ENCODE peak calls at places on chromosome X, in seven cellular contexts. One of them, this sample, is unnamed.

GRCh38 chrX:28889691-28890090 is 302.4 kb downstream of the IL1RAPL1 start:
- DNase-seq in nephron progenitor cell: no peak
- DNase-seq in GM20000: no peak
- DNase-seq in AG09319: no peak
- DNase-seq in CD8-positive, alpha-beta T cell: no peak
- DNase-seq in AG10803: no peak
- DNase-seq in WTC11: no peak
- DNase-seq in this sample: no peak

GRCh38 chrX:55206152-55206941 is 13.8 kb upstream of the PAGE5 start:
- DNase-seq in AG09319: no peak
- DNase-seq in CD8-positive, alpha-beta T cell: no peak
- DNase-seq in AG10803: no peak
- DNase-seq in nephron progenitor cell: no peak
- DNase-seq in GM20000: no peak
- DNase-seq in WTC11: no peak
- DNase-seq in this sample: no peak

GRCh38 chrX:44343412-44343942 is at the start of gene EFHC2:
- DNase-seq in GM20000: peak; percentile 1
- DNase-seq in AG10803: peak; percentile 12
- DNase-seq in nephron progenitor cell: peak; percentile 49
- DNase-seq in AG09319: no peak
- DNase-seq in CD8-positive, alpha-beta T cell: peak; percentile 62
- DNase-seq in WTC11: peak; percentile 47
- DNase-seq in this sample: peak; percentile 6

GRCh38 chrX:9253211-9253610 is 211.6 kb upstream of the TBL1X start:
- DNase-seq in WTC11: no peak
- DNase-seq in GM20000: no peak
- DNase-seq in nephron progenitor cell: no peak
- DNase-seq in AG10803: no peak
- DNase-seq in CD8-positive, alpha-beta T cell: no peak
- DNase-seq in AG09319: no peak
- DNase-seq in this sample: no peak

GRCh38 chrX:54495814-54496516 is at the start of gene FGD1:
- DNase-seq in WTC11: peak; percentile 77
- DNase-seq in AG10803: peak; percentile 54
- DNase-seq in GM20000: peak; percentile 71
- DNase-seq in nephron progenitor cell: peak; percentile 82
- DNase-seq in CD8-positive, alpha-beta T cell: peak; percentile 17
- DNase-seq in AG09319: peak; percentile 5
- DNase-seq in this sample: peak; percentile 59

GRCh38 chrX:8743126-8743732 is 11.3 kb upstream of the ANOS1 start:
- DNase-seq in CD8-positive, alpha-beta T cell: peak; percentile 59
- DNase-seq in AG10803: peak; percentile 25
- DNase-seq in GM20000: peak; percentile 22
- DNase-seq in WTC11: peak; percentile 68
- DNase-seq in nephron progenitor cell: peak; percentile 79
- DNase-seq in AG09319: no peak
- DNase-seq in this sample: peak; percentile 63

GRCh38 chrX:103882999-103883398 is 50.9 kb upstream of the RAB9B start:
- DNase-seq in CD8-positive, alpha-beta T cell: no peak
- DNase-seq in AG10803: no peak
- DNase-seq in nephron progenitor cell: no peak
- DNase-seq in AG09319: no peak
- DNase-seq in GM20000: no peak
- DNase-seq in WTC11: no peak
- DNase-seq in this sample: no peak

GRCh38 chrX:133880032-133880443 is 105.4 kb downstream of the GPC3 start:
- DNase-seq in GM20000: no peak
- DNase-seq in nephron progenitor cell: no peak
- DNase-seq in CD8-positive, alpha-beta T cell: no peak
- DNase-seq in AG09319: no peak
- DNase-seq in AG10803: no peak
- DNase-seq in WTC11: no peak
- DNase-seq in this sample: no peak

GRCh38 chrX:11427082-11428033 is 134.1 kb downstream of the AMELX start:
- DNase-seq in AG10803: no peak
- DNase-seq in GM20000: peak; percentile 32
- DNase-seq in CD8-positive, alpha-beta T cell: no peak
- DNase-seq in AG09319: no peak
- DNase-seq in WTC11: peak; percentile 40
- DNase-seq in nephron progenitor cell: peak; percentile 43
- DNase-seq in this sample: peak; percentile 2

GRCh38 chrX:109537324-109537665 is 651 bp downstream of the NXT2 start:
- DNase-seq in WTC11: no peak
- DNase-seq in AG09319: peak; percentile 23
- DNase-seq in nephron progenitor cell: no peak
- DNase-seq in GM20000: no peak
- DNase-seq in AG10803: peak; percentile 78
- DNase-seq in CD8-positive, alpha-beta T cell: no peak
- DNase-seq in this sample: no peak

GRCh38 chrX:40148439-40149285 is 50.9 kb upstream of the BCOR start:
- DNase-seq in WTC11: peak; percentile 15
- DNase-seq in AG09319: no peak
- DNase-seq in GM20000: peak; percentile 21
- DNase-seq in AG10803: no peak
- DNase-seq in nephron progenitor cell: peak; percentile 40
- DNase-seq in CD8-positive, alpha-beta T cell: no peak
- DNase-seq in this sample: no peak

GRCh38 chrX:66408507-66408906 is 230.4 kb downstream of the EDA2R start:
- DNase-seq in nephron progenitor cell: no peak
- DNase-seq in CD8-positive, alpha-beta T cell: no peak
- DNase-seq in AG09319: no peak
- DNase-seq in WTC11: no peak
- DNase-seq in GM20000: peak; percentile 7
- DNase-seq in AG10803: no peak
- DNase-seq in this sample: no peak

GRCh38 chrX:2756534-2756933 is 4.7 kb downstream of the XG start:
- DNase-seq in AG10803: no peak
- DNase-seq in GM20000: no peak
- DNase-seq in CD8-positive, alpha-beta T cell: no peak
- DNase-seq in AG09319: no peak
- DNase-seq in nephron progenitor cell: no peak
- DNase-seq in WTC11: no peak
- DNase-seq in this sample: no peak

GRCh38 chrX:47145408-47146120 is 543 bp downstream of the RBM10 start:
- DNase-seq in CD8-positive, alpha-beta T cell: no peak
- DNase-seq in WTC11: no peak
- DNase-seq in GM20000: peak; percentile 34
- DNase-seq in nephron progenitor cell: peak; percentile 9
- DNase-seq in AG10803: no peak
- DNase-seq in AG09319: no peak
- DNase-seq in this sample: no peak

GRCh38 chrX:17547658-17548057 is 172.7 kb downstream of the NHS start:
- DNase-seq in GM20000: no peak
- DNase-seq in WTC11: no peak
- DNase-seq in CD8-positive, alpha-beta T cell: no peak
- DNase-seq in AG10803: peak; percentile 77
- DNase-seq in nephron progenitor cell: no peak
- DNase-seq in AG09319: peak; percentile 54
- DNase-seq in this sample: no peak

GRCh38 chrX:46758163-46758955 is 559 bp downstream of the SLC9A7 start:
- DNase-seq in AG09319: no peak
- DNase-seq in nephron progenitor cell: no peak
- DNase-seq in CD8-positive, alpha-beta T cell: peak; percentile 14
- DNase-seq in GM20000: peak; percentile 14
- DNase-seq in WTC11: no peak
- DNase-seq in AG10803: peak; percentile 16
- DNase-seq in this sample: peak; percentile 1

GRCh38 chrX:102696303-102696702 is 15.9 kb upstream of the GPRASP2 start:
- DNase-seq in AG10803: no peak
- DNase-seq in WTC11: no peak
- DNase-seq in nephron progenitor cell: no peak
- DNase-seq in CD8-positive, alpha-beta T cell: no peak
- DNase-seq in GM20000: no peak
- DNase-seq in AG09319: no peak
- DNase-seq in this sample: no peak

GRCh38 chrX:138775501-138775900 is 64.0 kb upstream of the FGF13 start:
- DNase-seq in nephron progenitor cell: no peak
- DNase-seq in GM20000: peak; percentile 2
- DNase-seq in AG10803: peak; percentile 48
- DNase-seq in CD8-positive, alpha-beta T cell: no peak
- DNase-seq in WTC11: no peak
- DNase-seq in AG09319: peak; percentile 5
- DNase-seq in this sample: no peak
- TF ChIP-seq CTCF in nephron progenitor cell: peak; percentile 40
- TF ChIP-seq CTCF in GM20000: no peak
- TF ChIP-seq CTCF in AG10803: peak; percentile 53
- TF ChIP-seq CTCF in CD8-positive, alpha-beta T cell: no peak
- TF ChIP-seq CTCF in WTC11: no peak
- TF ChIP-seq CTCF in AG09319: peak; percentile 44
- TF ChIP-seq CTCF in this sample: peak; percentile 81

DNA sequence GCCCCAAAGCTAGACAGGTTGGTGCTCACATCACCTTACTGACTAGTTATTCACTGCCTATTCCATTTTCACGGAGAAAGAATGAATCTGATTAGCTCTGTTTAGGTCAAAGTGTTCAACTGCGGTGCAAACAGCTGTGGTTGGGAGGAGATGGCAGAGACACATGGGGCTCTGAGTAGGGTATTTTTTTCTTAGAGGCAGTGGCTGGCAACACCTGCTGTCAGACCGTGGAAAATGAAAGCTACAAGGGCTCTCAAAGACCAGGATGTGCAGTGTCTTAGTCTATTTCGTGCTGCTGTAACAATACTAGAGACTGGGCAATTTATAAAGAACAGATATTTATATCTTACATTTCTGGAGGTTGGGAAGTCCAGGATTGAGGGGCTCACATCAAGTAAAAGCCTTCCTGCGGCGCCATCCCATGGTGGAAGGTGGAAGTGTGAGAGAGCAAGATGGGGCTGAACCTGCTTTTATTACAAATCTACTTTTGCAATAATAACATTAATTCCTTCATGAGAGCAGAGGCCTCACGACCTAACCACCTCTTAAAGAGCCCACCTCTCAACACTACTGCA is 10.6 kb downstream of the NYX start:
- DNase-seq in AG10803: no peak
- DNase-seq in AG09319: no peak
- DNase-seq in WTC11: peak; percentile 51
- DNase-seq in CD8-positive, alpha-beta T cell: no peak
- DNase-seq in nephron progenitor cell: no peak
- DNase-seq in GM20000: peak; percentile 26
- DNase-seq in this sample: no peak
- TF ChIP-seq CTCF in AG10803: no peak
- TF ChIP-seq CTCF in AG09319: peak; percentile 6
- TF ChIP-seq CTCF in WTC11: no peak
- TF ChIP-seq CTCF in CD8-positive, alpha-beta T cell: no peak
- TF ChIP-seq CTCF in nephron progenitor cell: no peak
- TF ChIP-seq CTCF in GM20000: no peak
- TF ChIP-seq CTCF in this sample: no peak

GRCh38 chrX:14073561-14073960 is 43.9 kb upstream of the GEMIN8 start:
- DNase-seq in CD8-positive, alpha-beta T cell: no peak
- DNase-seq in nephron progenitor cell: no peak
- DNase-seq in AG09319: no peak
- DNase-seq in AG10803: peak; percentile 2
- DNase-seq in WTC11: no peak
- DNase-seq in GM20000: no peak
- DNase-seq in this sample: no peak

GRCh38 chrX:14073158-14073557 is 43.5 kb upstream of the GEMIN8 start:
- DNase-seq in CD8-positive, alpha-beta T cell: no peak
- DNase-seq in GM20000: no peak
- DNase-seq in WTC11: no peak
- DNase-seq in AG09319: no peak
- DNase-seq in nephron progenitor cell: no peak
- DNase-seq in AG10803: peak; percentile 19
- DNase-seq in this sample: no peak

GRCh38 chrX:14080031-14080430 is 50.3 kb upstream of the GEMIN8 start:
- DNase-seq in GM20000: no peak
- DNase-seq in AG10803: no peak
- DNase-seq in WTC11: no peak
- DNase-seq in AG09319: no peak
- DNase-seq in CD8-positive, alpha-beta T cell: no peak
- DNase-seq in nephron progenitor cell: no peak
- DNase-seq in this sample: no peak

DNA sequence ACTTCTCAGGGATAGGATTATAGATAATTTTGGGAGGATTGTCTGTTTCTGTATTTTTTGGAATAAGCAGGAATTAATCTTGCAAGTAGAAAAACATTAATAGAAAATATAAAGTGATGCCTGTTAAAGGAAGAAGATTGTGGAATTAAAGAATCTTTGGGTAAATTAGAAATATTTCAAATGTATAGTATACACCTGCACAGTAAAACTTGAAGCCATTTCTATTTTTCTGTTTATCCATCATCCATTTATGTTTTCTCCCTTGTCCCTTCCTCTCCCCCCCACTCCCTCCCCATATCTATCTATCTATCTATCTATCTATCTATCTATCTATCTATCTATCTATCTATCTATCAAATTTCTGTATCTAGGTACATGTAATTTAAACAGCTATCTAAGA is 46.9 kb upstream of the GEMIN8 start:
- DNase-seq in GM20000: no peak
- DNase-seq in nephron progenitor cell: no peak
- DNase-seq in WTC11: no peak
- DNase-seq in CD8-positive, alpha-beta T cell: no peak
- DNase-seq in AG10803: no peak
- DNase-seq in AG09319: no peak
- DNase-seq in this sample: no peak
- TF ChIP-seq CTCF in GM20000: no peak
- TF ChIP-seq CTCF in nephron progenitor cell: no peak
- TF ChIP-seq CTCF in WTC11: no peak
- TF ChIP-seq CTCF in CD8-positive, alpha-beta T cell: no peak
- TF ChIP-seq CTCF in AG10803: no peak
- TF ChIP-seq CTCF in AG09319: no peak
- TF ChIP-seq CTCF in this sample: no peak

GRCh38 chrX:51395474-51395806 is 62.8 kb downstream of the NUDT10 start:
- DNase-seq in AG09319: no peak
- DNase-seq in WTC11: no peak
- DNase-seq in AG10803: no peak
- DNase-seq in GM20000: no peak
- DNase-seq in CD8-positive, alpha-beta T cell: no peak
- DNase-seq in nephron progenitor cell: no peak
- DNase-seq in this sample: no peak

DNA sequence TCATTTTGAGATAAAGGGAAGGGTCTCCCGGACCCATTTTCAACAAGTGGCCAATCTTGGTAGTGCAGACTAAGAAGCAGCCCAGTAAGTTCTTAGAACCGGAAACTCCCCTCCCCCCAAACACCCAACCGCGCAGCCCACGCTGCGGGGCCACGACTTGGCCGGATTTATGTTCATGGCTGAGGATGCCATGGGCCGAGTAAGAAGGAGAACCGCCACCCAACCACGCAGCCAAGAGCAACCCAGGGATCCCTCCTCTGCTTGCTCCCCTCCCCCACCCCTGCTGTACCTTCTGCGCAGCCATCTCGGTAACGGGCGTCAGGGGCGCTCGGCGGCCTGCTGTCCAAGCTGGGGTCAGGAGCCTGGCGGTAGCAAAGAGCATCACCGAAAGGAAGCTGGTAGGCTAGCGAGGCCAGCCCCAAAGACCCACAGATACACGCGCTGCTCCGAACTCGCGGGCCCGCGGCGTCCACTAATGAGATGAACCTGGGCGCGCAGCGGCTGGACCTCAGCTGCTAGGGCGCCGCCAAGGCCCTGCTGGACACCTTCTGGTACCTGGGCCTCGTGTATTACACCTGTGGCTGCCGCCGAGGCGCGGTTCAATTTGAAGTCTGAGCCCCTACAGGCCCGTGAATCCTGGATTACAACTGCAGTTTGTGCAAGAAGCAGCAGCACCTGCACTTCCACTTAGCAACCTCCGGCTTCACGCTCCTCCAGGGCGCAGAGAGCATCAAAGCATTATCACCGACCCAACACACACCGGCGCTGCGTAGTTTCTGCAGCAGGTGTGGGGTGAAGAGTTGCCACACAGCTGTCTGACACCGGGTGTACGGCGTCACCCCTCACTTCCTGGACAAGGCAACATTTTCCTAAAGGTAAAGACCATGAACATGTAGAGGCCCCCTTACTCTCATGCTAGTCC is 63.4 kb downstream of the NUDT10 start:
- DNase-seq in CD8-positive, alpha-beta T cell: peak; percentile 57
- DNase-seq in nephron progenitor cell: no peak
- DNase-seq in WTC11: peak; percentile 40
- DNase-seq in AG09319: no peak
- DNase-seq in GM20000: no peak
- DNase-seq in AG10803: no peak
- DNase-seq in this sample: no peak
- TF ChIP-seq CTCF in CD8-positive, alpha-beta T cell: peak; percentile 0
- TF ChIP-seq CTCF in nephron progenitor cell: no peak
- TF ChIP-seq CTCF in WTC11: peak; percentile 36
- TF ChIP-seq CTCF in AG09319: no peak
- TF ChIP-seq CTCF in GM20000: no peak
- TF ChIP-seq CTCF in AG10803: no peak
- TF ChIP-seq CTCF in this sample: peak; percentile 46